ENCODE peak calls at places on chromosomes 12 and 14, in six cellular contexts. One of them, this sample, is unnamed.

GRCh38 chr14:23379331-23380196 is 2.7 kb downstream of the CMTM5 start:
- DNase-seq in body of pancreas: peak
- DNase-seq in breast epithelium: peak
- DNase-seq in gastrocnemius medialis: peak
- DNase-seq in heart left ventricle: peak
- DNase-seq in adrenal gland: peak
- DNase-seq in this sample: peak

GRCh38 chr12:115341442-115341841 is 657.5 kb upstream of the TBX3 start:
- DNase-seq in body of pancreas: peak
- DNase-seq in adrenal gland: peak
- DNase-seq in heart left ventricle: peak
- DNase-seq in breast epithelium: peak
- DNase-seq in gastrocnemius medialis: peak
- DNase-seq in this sample: peak

GRCh38 chr14:61608245-61609142 is 86.8 kb upstream of the HIF1A start:
- DNase-seq in breast epithelium: no peak
- DNase-seq in body of pancreas: no peak
- DNase-seq in adrenal gland: no peak
- DNase-seq in gastrocnemius medialis: no peak
- DNase-seq in heart left ventricle: no peak
- DNase-seq in this sample: no peak

GRCh38 chr12:111180830-111181726 is 187.8 kb downstream of the PHETA1 start:
- DNase-seq in breast epithelium: no peak
- DNase-seq in adrenal gland: peak
- DNase-seq in body of pancreas: peak
- DNase-seq in heart left ventricle: peak
- DNase-seq in gastrocnemius medialis: peak
- DNase-seq in this sample: peak

GRCh38 chr14:105023791-105024480 is 3.1 kb upstream of the CDCA4 start:
- DNase-seq in gastrocnemius medialis: no peak
- DNase-seq in adrenal gland: no peak
- DNase-seq in heart left ventricle: no peak
- DNase-seq in breast epithelium: no peak
- DNase-seq in body of pancreas: no peak
- DNase-seq in this sample: no peak

GRCh38 chr14:96903444-96904023 is 106.4 kb downstream of the VRK1 start:
- DNase-seq in body of pancreas: no peak
- DNase-seq in breast epithelium: no peak
- DNase-seq in adrenal gland: no peak
- DNase-seq in heart left ventricle: no peak
- DNase-seq in gastrocnemius medialis: no peak
- DNase-seq in this sample: no peak

GRCh38 chr12:50690923-50691322 is 73.0 kb upstream of the ATF1 start:
- DNase-seq in gastrocnemius medialis: peak
- DNase-seq in adrenal gland: peak
- DNase-seq in body of pancreas: peak
- DNase-seq in breast epithelium: no peak
- DNase-seq in heart left ventricle: peak
- DNase-seq in this sample: no peak

GRCh38 chr12:55720894-55721444 is 776 bp downstream of the RDH5 start:
- DNase-seq in gastrocnemius medialis: peak
- DNase-seq in breast epithelium: no peak
- DNase-seq in heart left ventricle: peak
- DNase-seq in body of pancreas: peak
- DNase-seq in adrenal gland: peak
- DNase-seq in this sample: peak

GRCh38 chr12:87155616-87156015 is 873.6 kb downstream of the C12orf50 start:
- DNase-seq in gastrocnemius medialis: no peak
- DNase-seq in breast epithelium: no peak
- DNase-seq in body of pancreas: no peak
- DNase-seq in adrenal gland: no peak
- DNase-seq in heart left ventricle: no peak
- DNase-seq in this sample: no peak

GRCh38 chr12:118618695-118619094 is 242.3 kb downstream of the SUDS3 start:
- DNase-seq in heart left ventricle: no peak
- DNase-seq in breast epithelium: no peak
- DNase-seq in gastrocnemius medialis: no peak
- DNase-seq in body of pancreas: no peak
- DNase-seq in adrenal gland: no peak
- DNase-seq in this sample: no peak

GRCh38 chr14:106318700-106319099 is 792.3 kb downstream of the TMEM121 start:
- DNase-seq in body of pancreas: no peak
- DNase-seq in heart left ventricle: no peak
- DNase-seq in gastrocnemius medialis: no peak
- DNase-seq in adrenal gland: peak
- DNase-seq in breast epithelium: no peak
- DNase-seq in this sample: no peak

GRCh38 chr12:124517260-124518050 is 50.0 kb downstream of the NCOR2 start:
- DNase-seq in breast epithelium: peak
- DNase-seq in heart left ventricle: peak
- DNase-seq in adrenal gland: peak
- DNase-seq in body of pancreas: peak
- DNase-seq in gastrocnemius medialis: peak
- DNase-seq in this sample: peak

GRCh38 chr14:69658664-69659261 is 47.4 kb downstream of the SUSD6 start:
- DNase-seq in adrenal gland: no peak
- DNase-seq in body of pancreas: no peak
- DNase-seq in breast epithelium: no peak
- DNase-seq in gastrocnemius medialis: no peak
- DNase-seq in heart left ventricle: no peak
- DNase-seq in this sample: no peak

GRCh38 chr14:29584992-29585391 is 342.7 kb downstream of the PRKD1 start:
- DNase-seq in body of pancreas: peak
- DNase-seq in breast epithelium: no peak
- DNase-seq in adrenal gland: peak
- DNase-seq in gastrocnemius medialis: peak
- DNase-seq in heart left ventricle: peak
- DNase-seq in this sample: peak

DNA sequence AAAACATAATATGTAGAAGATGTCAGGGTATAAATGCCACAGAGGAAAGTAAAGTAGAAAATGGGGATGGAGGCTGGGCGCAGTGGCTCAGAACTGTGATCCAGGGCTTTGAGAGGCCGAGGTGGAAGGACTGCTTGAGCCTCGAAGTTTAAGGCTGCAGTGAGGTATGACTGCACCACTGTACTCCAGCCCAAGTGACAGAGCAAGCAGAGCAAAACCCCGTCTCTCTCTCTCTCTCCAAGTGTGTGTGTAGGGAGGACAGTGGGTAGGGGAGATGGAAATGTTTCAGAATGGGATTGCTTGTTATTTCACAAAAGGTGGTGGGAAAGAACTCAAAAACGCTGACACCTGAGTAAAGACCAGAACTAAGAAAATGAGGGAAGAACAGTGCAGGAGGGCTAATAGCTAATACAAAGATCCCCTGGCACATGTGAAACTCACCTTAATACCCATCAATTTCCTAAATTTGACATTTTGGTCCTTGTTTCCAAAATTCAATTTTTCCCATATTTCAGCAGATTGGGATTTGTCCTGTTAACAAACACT is 5.7 kb upstream of the ZCCHC8 start:
- DNase-seq in heart left ventricle: no peak
- DNase-seq in gastrocnemius medialis: no peak
- DNase-seq in breast epithelium: no peak
- DNase-seq in adrenal gland: no peak
- DNase-seq in body of pancreas: no peak
- DNase-seq in this sample: no peak
- TF ChIP-seq POLR2A in heart left ventricle: no peak
- TF ChIP-seq POLR2A in gastrocnemius medialis: no peak
- TF ChIP-seq POLR2A in breast epithelium: no peak
- TF ChIP-seq POLR2A in adrenal gland: no peak
- TF ChIP-seq POLR2A in body of pancreas: no peak
- TF ChIP-seq POLR2A in this sample: no peak

GRCh38 chr12:6925239-6925542 is 2.6 kb upstream of the ATN1 start:
- DNase-seq in heart left ventricle: no peak
- DNase-seq in breast epithelium: no peak
- DNase-seq in gastrocnemius medialis: no peak
- DNase-seq in adrenal gland: no peak
- DNase-seq in body of pancreas: no peak
- DNase-seq in this sample: no peak
- TF ChIP-seq POLR2A in heart left ventricle: no peak
- TF ChIP-seq POLR2A in breast epithelium: no peak
- TF ChIP-seq POLR2A in gastrocnemius medialis: no peak
- TF ChIP-seq POLR2A in adrenal gland: no peak
- TF ChIP-seq POLR2A in body of pancreas: no peak
- TF ChIP-seq POLR2A in this sample: no peak

GRCh38 chr14:100032749-100033148 is 32.5 kb upstream of the EVL start:
- DNase-seq in adrenal gland: no peak
- DNase-seq in body of pancreas: no peak
- DNase-seq in gastrocnemius medialis: no peak
- DNase-seq in heart left ventricle: no peak
- DNase-seq in breast epithelium: no peak
- DNase-seq in this sample: no peak

GRCh38 chr14:100028990-100029677 is 36.1 kb upstream of the EVL start:
- DNase-seq in adrenal gland: no peak
- DNase-seq in heart left ventricle: no peak
- DNase-seq in gastrocnemius medialis: no peak
- DNase-seq in body of pancreas: no peak
- DNase-seq in breast epithelium: no peak
- DNase-seq in this sample: no peak

GRCh38 chr14:100030441-100031153 is 34.6 kb upstream of the EVL start:
- DNase-seq in heart left ventricle: no peak
- DNase-seq in gastrocnemius medialis: no peak
- DNase-seq in body of pancreas: no peak
- DNase-seq in adrenal gland: peak
- DNase-seq in breast epithelium: no peak
- DNase-seq in this sample: no peak

GRCh38 chr14:100033347-100034052 is 31.7 kb upstream of the EVL start:
- DNase-seq in breast epithelium: no peak
- DNase-seq in adrenal gland: no peak
- DNase-seq in body of pancreas: no peak
- DNase-seq in gastrocnemius medialis: no peak
- DNase-seq in heart left ventricle: no peak
- DNase-seq in this sample: no peak

GRCh38 chr14:100031506-100032281 is 33.5 kb upstream of the EVL start:
- DNase-seq in body of pancreas: no peak
- DNase-seq in adrenal gland: peak
- DNase-seq in breast epithelium: no peak
- DNase-seq in gastrocnemius medialis: peak
- DNase-seq in heart left ventricle: no peak
- DNase-seq in this sample: no peak
- TF ChIP-seq POLR2A in body of pancreas: no peak
- TF ChIP-seq POLR2A in adrenal gland: peak
- TF ChIP-seq POLR2A in breast epithelium: no peak
- TF ChIP-seq POLR2A in gastrocnemius medialis: no peak
- TF ChIP-seq POLR2A in heart left ventricle: no peak
- TF ChIP-seq POLR2A in this sample: no peak

DNA sequence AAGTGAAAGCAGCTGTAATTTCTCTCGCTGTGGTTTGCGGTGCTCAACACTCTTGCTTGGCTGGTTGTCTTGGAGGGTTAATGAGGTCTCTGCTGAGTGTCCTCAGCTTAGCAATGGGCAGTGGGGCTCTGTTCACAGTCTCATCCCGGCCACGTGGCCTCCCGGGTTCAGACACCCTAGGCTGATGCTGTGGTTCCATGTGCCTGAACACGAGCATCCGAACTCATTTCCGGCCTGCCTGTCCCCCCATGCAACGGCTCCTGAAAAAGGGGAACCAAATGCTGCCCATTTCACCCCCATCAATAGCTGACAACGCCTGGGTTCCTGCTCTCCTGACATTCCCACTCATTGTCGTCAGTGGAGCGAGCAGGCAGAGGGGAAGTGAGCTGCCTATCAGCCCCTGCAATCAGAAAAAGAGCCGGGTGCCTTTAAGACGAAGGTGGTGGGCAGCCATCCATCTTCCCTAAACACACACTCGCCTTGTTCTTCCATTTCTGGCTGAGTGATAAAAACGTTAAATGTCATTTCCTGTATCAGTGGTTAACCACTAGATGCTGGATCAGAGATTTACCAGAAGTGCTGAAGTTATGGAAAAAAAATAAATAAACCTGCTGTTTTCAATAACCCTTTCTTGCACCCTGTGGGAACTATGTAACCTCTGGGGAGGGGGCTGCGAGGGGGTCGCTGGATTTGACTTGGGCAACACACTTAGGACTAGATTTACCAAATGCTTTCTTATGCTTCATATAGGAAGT is 60.3 kb upstream of the BCL2L14 start:
- DNase-seq in heart left ventricle: peak
- DNase-seq in gastrocnemius medialis: peak
- DNase-seq in body of pancreas: no peak
- DNase-seq in breast epithelium: no peak
- DNase-seq in adrenal gland: peak
- DNase-seq in this sample: peak
- TF ChIP-seq POLR2A in heart left ventricle: no peak
- TF ChIP-seq POLR2A in gastrocnemius medialis: no peak
- TF ChIP-seq POLR2A in body of pancreas: no peak
- TF ChIP-seq POLR2A in breast epithelium: no peak
- TF ChIP-seq POLR2A in adrenal gland: no peak
- TF ChIP-seq POLR2A in this sample: no peak

GRCh38 chr14:50301914-50302313 is 10.1 kb downstream of the L2HGDH start:
- DNase-seq in heart left ventricle: no peak
- DNase-seq in gastrocnemius medialis: no peak
- DNase-seq in body of pancreas: no peak
- DNase-seq in adrenal gland: no peak
- DNase-seq in breast epithelium: no peak
- DNase-seq in this sample: no peak
- TF ChIP-seq POLR2A in heart left ventricle: no peak
- TF ChIP-seq POLR2A in gastrocnemius medialis: no peak
- TF ChIP-seq POLR2A in body of pancreas: no peak
- TF ChIP-seq POLR2A in adrenal gland: no peak
- TF ChIP-seq POLR2A in breast epithelium: no peak
- TF ChIP-seq POLR2A in this sample: no peak

This sample was measured in upper lobe of left lung.